ENCODE peak calls at places on chromosomes 1 and 21, in six cellular contexts. Y, M, D, L, N and U are unnamed samples.

GRCh38 chr1:194548071-194548470 is 1361.7 kb upstream of the B3GALT2 start:
- DNase-seq in L (no peak), N (no peak), D (no peak), M (no peak), Y (no peak), U (no peak)

GRCh38 chr21:45010096-45010495 is 64.3 kb upstream of the ADARB1 start:
- DNase-seq in L (peak), M (no peak), N (no peak), D (no peak), Y (no peak), U (no peak)

GRCh38 chr1:227622739-227623475 is 59.6 kb downstream of the ZNF678 start:
- DNase-seq in Y (no peak), L (no peak), N (no peak), D (no peak), M (no peak), U (no peak)

GRCh38 chr1:154809436-154810413 is 60.4 kb downstream of the KCNN3 start:
- DNase-seq in L (no peak), N (no peak), Y (no peak), D (no peak), M (no peak), U (no peak)

GRCh38 chr21:34022557-34023335 is 50.6 kb upstream of the MRPS6 start:
- DNase-seq in D (no peak), M (no peak), Y (no peak), N (no peak), L (no peak), U (no peak)

GRCh38 chr1:29328897-29329775 is 92.8 kb downstream of the PTPRU start:
- DNase-seq in D (no peak), N (no peak), M (no peak), L (no peak), Y (no peak), U (no peak)

GRCh38 chr1:65195495-65196417 is 47.8 kb downstream of the AK4 start:
- DNase-seq in D (peak), Y (no peak), M (no peak), L (no peak), N (no peak), U (no peak)

GRCh38 chr1:9376886-9377333 is 84.2 kb downstream of the SPSB1 start:
- DNase-seq in L (no peak), N (no peak), Y (no peak), M (no peak), D (no peak), U (no peak)

GRCh38 chr1:70327306-70328076 is 27.0 kb downstream of the ANKRD13C start:
- DNase-seq in L (no peak), M (no peak), N (no peak), D (no peak), Y (no peak), U (no peak)

GRCh38 chr21:45248893-45249381 is 38.8 kb downstream of the POFUT2 start:
- DNase-seq in L (no peak), Y (no peak), D (no peak), N (no peak), M (no peak), U (no peak)

GRCh38 chr1:233613252-233614172 is at the start of gene KCNK1:
- DNase-seq in N (peak), Y (no peak), M (no peak), L (no peak), D (peak), U (peak)

GRCh38 chr1:119674110-119674509 is 26.0 kb upstream of the ZNF697 start:
- DNase-seq in M (no peak), D (no peak), L (peak), N (no peak), Y (no peak), U (no peak)
- TF ChIP-seq TAF1 in M (no peak), D (no peak), L (no peak), N (no peak), Y (no peak), U (no peak)

GRCh38 chr1:6614019-6614952 is 755 bp downstream of the PHF13 start:
- DNase-seq in D (peak), Y (no peak), M (peak), L (no peak), N (no peak), U (peak)

GRCh38 chr1:6612641-6613360 is 730 bp upstream of the PHF13 start:
- DNase-seq in M (peak), L (peak), D (peak), N (no peak), Y (no peak), U (peak)

GRCh38 chr1:6619045-6619444 is 5.5 kb downstream of the PHF13 start:
- DNase-seq in N (no peak), L (no peak), Y (no peak), D (no peak), M (no peak), U (no peak)

GRCh38 chr1:6614953-6615785 is 1.6 kb downstream of the PHF13 start:
- DNase-seq in Y (no peak), L (no peak), M (no peak), D (peak), N (no peak), U (no peak)

DNA sequence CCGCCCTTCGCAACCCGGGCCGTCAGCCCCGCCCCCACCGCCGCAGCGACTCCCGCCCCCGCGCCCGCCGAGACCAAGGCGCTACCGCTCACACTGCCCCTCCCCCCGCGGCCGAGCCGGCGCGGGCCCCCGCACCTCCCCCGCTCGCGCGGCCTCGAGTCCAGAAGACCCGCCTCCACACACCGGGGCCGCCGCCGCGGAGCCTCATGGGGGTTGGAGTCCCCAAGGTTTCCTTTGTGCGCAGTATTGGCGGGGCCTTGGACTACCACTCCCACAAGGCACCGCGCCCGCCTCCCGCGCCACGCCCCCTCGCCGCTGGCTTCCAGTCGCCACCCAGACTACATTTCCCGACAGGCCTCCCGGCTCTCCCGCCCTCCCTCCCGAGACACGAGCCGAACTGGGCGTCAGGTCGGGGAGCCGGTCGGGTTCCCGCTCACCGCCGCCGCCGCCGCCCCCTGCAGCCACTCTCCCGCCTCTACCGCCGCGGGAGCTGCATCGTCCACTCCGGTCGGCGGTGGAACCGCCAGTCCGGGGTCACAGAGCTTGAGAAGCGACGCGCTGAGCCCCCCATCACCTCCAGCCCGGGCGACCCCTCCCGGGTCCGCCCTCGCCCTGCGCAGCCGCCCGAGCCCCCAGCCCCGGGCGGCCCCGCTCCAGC is at the start of gene PHF13:
- DNase-seq in N (peak), D (peak), Y (peak), M (peak), L (peak), U (peak)
- TF ChIP-seq POLR2A in N (no peak), D (peak), Y (peak), M (no peak), L (peak), U (peak)

DNA sequence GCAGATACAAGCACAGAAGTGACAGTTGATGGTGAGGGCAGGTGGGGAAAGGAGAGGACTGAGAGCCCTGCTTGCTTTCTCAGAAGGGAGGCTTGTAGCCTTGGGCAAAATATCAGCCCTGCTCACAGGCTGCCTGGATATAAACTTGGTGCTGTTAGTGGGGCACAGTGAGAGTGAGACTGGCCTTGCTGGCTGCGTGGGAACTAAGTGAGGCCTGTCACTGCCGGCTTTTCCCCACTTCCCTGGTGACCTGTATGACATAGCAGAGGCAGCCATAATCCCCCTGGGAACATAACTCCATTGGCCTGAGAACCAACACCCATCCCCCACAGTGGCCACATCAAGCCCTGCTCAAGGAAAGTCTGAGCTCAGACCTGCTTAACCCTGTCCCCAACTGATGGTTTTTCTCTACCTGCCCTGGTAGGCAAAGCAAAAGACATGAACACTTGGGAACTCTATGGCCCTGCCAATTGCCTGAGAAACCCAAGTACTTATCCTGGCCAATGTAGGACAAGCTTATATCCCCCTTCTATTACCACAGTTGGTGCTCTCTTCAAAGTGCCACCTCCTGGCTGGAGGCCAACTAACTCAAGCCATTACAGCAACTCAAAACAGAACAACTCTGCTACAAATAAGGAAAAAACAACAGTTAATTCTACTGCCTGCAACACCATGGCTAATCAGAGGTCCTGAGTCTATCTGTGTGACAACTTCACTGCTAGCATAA is 472.6 kb downstream of the PLPP3 start:
- DNase-seq in L (no peak), N (no peak), Y (peak), M (no peak), D (no peak), U (no peak)
- TF ChIP-seq TAF1 in L (no peak), N (no peak), Y (no peak), M (no peak), D (no peak), U (no peak)

GRCh38 chr21:43645414-43645891 is 13.8 kb downstream of the HSF2BP start:
- DNase-seq in M (peak), L (peak), Y (no peak), D (peak), N (no peak), U (no peak)
- TF ChIP-seq POLR2A in M (no peak), L (no peak), Y (no peak), D (no peak), N (no peak), U (no peak)